ENCODE peak calls at places on chromosome 4, in nine cellular contexts. U is pancreas; Q is gastrocnemius medialis; B is trophoblast cell; R is neuronal stem cell; E is SJSA1; O is naive thymus-derived CD4-positive, alpha-beta T cell; I is colonic mucosa; S is heart left ventricle. M is an unnamed sample. For H3K4me1 and H3K27me3, the result is how much of the 10 kb centered on the place peaks cover.

GRCh38 chr4:82561745-82562552 is at the start of gene TMEM150C:
- DNase-seq in U (peak), Q (no peak), B (peak), R (peak), E (no peak), O (no peak), I (peak), S (peak), M (no peak)

GRCh38 chr4:121307441-121308327 is 73.1 kb downstream of the QRFPR start:
- DNase-seq in U (no peak), Q (no peak), B (peak), R (peak), E (no peak), O (no peak), I (peak), S (no peak), M (peak)

GRCh38 chr4:143337600-143338287 is 1.1 kb downstream of the GAB1 start:
- DNase-seq in U (peak), Q (no peak), B (peak), R (no peak), E (no peak), O (no peak), I (peak), S (peak), M (no peak)

GRCh38 chr4:25813705-25814104 is 49.1 kb downstream of the SEL1L3 start:
- DNase-seq in U (no peak), Q (no peak), B (peak), R (peak), E (peak), O (no peak), I (no peak), S (no peak), M (no peak)

GRCh38 chr4:169881769-169882168 is 124.0 kb upstream of the HPF1 start:
- DNase-seq in U (no peak), Q (no peak), B (no peak), R (no peak), E (no peak), O (no peak), I (no peak), S (no peak), M (no peak)

GRCh38 chr4:121594796-121595526 is 101.8 kb downstream of the ANXA5 start:
- DNase-seq in U (no peak), Q (no peak), B (peak), R (no peak), E (no peak), O (no peak), I (no peak), S (no peak), M (no peak)

GRCh38 chr4:158159054-158159717 is 13.6 kb downstream of the GASK1B start:
- DNase-seq in U (no peak), Q (no peak), B (peak), R (no peak), E (peak), O (no peak), I (no peak), S (no peak), M (no peak)

GRCh38 chr4:111127842-111128241 is 505.0 kb upstream of the PITX2 start:
- DNase-seq in U (no peak), Q (no peak), B (no peak), R (no peak), E (no peak), O (no peak), I (no peak), S (no peak), M (no peak)

GRCh38 chr4:47718691-47719090 is 119.2 kb downstream of the CORIN start:
- DNase-seq in U (no peak), Q (no peak), B (no peak), R (no peak), E (no peak), O (no peak), I (no peak), S (no peak), M (no peak)

GRCh38 chr4:88613417-88613875 is 21.2 kb downstream of the HERC3 start:
- DNase-seq in U (no peak), Q (peak), B (no peak), R (no peak), E (no peak), O (no peak), I (no peak), S (no peak), M (no peak)
- H3K4me3 ChIP-seq in U (no peak), Q (no peak), B (no peak), R (no peak), E (no peak), O (peak), I (no peak), S (no peak), M (no peak)

DNA sequence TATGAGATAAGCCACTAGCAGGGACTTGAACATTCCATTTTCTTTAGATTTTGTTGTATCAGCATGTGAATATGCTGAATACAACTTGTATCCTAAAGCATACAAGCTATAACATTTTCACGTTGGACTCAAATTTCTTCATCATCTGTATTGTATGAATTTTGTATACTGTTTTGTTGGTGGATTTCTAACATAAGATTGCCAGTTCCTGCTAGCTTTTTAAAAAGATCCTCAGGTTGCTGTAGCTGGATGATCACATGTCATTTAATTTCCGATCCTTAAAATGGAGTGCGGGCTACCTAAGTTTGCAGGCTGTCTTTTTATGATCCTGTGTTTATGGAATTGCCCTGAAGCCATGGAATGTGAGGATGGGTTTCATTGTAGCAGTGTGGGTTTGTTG is 6.9 kb downstream of the PDLIM5 start:
- DNase-seq in U (no peak), Q (no peak), B (peak), R (no peak), E (no peak), O (no peak), I (no peak), S (no peak), M (no peak)
- H3K4me1 ChIP-seq in U (under half), Q (half or more), B (under half), R (under half), E (under half), O (under half), I (under half), S (under half), M (under half)

DNA sequence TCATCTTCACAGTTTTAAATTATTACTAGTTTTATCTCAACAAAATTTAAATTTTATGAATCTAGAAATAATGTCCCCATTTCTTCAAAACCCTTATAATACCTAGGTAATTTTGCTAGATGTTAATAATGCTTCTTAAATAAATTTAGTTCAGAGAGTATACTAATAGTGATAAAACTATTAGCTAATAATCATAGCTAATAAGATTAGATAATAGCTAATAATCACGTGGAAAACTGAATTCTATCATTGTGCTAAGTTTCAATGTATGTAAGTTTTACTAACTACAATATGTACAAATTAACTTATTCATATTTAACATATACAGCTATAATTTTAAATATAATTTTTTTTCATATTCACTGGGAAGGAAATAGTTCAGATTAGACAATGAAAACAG is 10.2 kb downstream of the ANKRD17 start:
- DNase-seq in U (no peak), Q (no peak), B (no peak), R (no peak), E (no peak), O (no peak), I (no peak), S (no peak), M (no peak)
- H3K27me3 ChIP-seq in U (under half), Q (under half), B (under half), R (under half), E (under half), O (under half), I (under half), S (under half), M (under half)

GRCh38 chr4:87026795-87027495 is 92.1 kb downstream of the AFF1 start:
- DNase-seq in U (no peak), Q (no peak), B (no peak), R (no peak), E (no peak), O (no peak), I (no peak), S (no peak), M (no peak)
- H3K4me3 ChIP-seq in U (no peak), Q (no peak), B (no peak), R (no peak), E (no peak), O (no peak), I (no peak), S (no peak), M (no peak)

DNA sequence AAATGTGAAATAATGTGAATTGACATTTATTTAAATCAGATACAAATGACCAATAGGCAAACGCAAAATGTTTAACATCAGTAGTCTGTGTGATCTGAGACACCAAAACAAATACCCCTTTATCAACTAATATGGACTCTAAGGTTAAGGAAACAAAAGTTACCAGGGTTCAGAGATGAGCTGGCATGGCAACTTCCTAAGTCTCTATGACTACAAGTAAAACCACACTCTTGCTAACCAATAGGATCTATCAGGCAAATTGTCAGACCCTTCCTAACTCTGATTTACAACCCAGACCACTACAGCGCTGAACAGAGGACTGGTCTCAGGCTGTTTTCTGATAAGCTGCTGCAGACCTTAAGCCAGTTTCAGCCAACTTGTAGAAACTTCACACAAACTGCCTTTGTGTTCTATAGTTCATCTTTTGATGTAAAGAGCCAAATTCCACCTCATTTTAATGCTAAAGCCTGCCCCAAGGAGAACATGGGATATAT is 608.0 kb downstream of the TLL1 start:
- DNase-seq in U (no peak), Q (no peak), B (no peak), R (no peak), E (no peak), O (no peak), I (no peak), S (no peak), M (no peak)
- H3K4me1 ChIP-seq in U (under half), Q (under half), B (under half), R (under half), E (under half), O (under half), I (under half), S (under half), M (under half)

GRCh38 chr4:3679851-3680311 is 86.3 kb upstream of the ADRA2C start:
- DNase-seq in U (no peak), Q (no peak), B (no peak), R (no peak), E (no peak), O (no peak), I (no peak), S (peak), M (no peak)
- H3K27me3 ChIP-seq in U (under half), Q (under half), B (under half), R (under half), E (under half), O (under half), I (under half), S (under half), M (under half)